ENCODE peak calls at places on chromosome 22, in nine cellular contexts. G is coronary artery, E is A549, U is brain microvascular endothelial cell, J is endothelial cell of umbilical vein, T is choroid plexus epithelial cell, M is ovary, O is lower lobe of right lung, D is Caco-2. Q is an unnamed sample.

GRCh38 chr22:20624161-20624616 is 116.8 kb downstream of the MED15 start:
- DNase-seq in M (no peak), G (no peak), E (no peak), U (peak; percentile 14), D (no peak), O (no peak), T (peak; percentile 8), J (no peak), Q (no peak)

GRCh38 chr22:48887394-48888332 is 940.0 kb downstream of the BRD1 start:
- DNase-seq in U (no peak), J (no peak), O (no peak), D (no peak), T (no peak), E (no peak), M (no peak), G (peak; percentile 4), Q (no peak)

GRCh38 chr22:49969751-49970527 is 9.4 kb downstream of the PIM3 start:
- DNase-seq in M (peak; percentile 45), T (no peak), U (no peak), G (peak; percentile 76), J (no peak), O (peak; percentile 47), D (no peak), E (no peak), Q (no peak)

GRCh38 chr22:42296381-42296853 is 26.0 kb upstream of the TCF20 start:
- DNase-seq in G (no peak), J (no peak), D (no peak), E (no peak), O (no peak), T (no peak), M (peak; percentile 53), U (no peak), Q (no peak)

GRCh38 chr22:50711446-50712340 is 26.3 kb upstream of the ACR start:
- DNase-seq in D (no peak), G (no peak), J (no peak), O (peak; percentile 34), U (no peak), T (no peak), M (no peak), E (no peak), Q (peak; percentile 26)

GRCh38 chr22:37669586-37669985 is 5.8 kb upstream of the LGALS1 start:
- DNase-seq in O (no peak), T (no peak), D (no peak), U (no peak), G (no peak), M (no peak), E (no peak), J (no peak), Q (peak; percentile 73)

GRCh38 chr22:24592144-24592845 is 578 bp downstream of the LRRC75B start:
- DNase-seq in O (no peak), E (no peak), T (peak; percentile 20), G (peak; percentile 75), D (no peak), J (peak; percentile 8), M (peak; percentile 68), U (no peak), Q (peak; percentile 18)

GRCh38 chr22:48517039-48518030 is 1310.3 kb downstream of the BRD1 start:
- DNase-seq in O (no peak), D (no peak), M (no peak), G (no peak), J (no peak), T (no peak), E (peak; percentile 11), U (no peak), Q (no peak)

GRCh38 chr22:44584256-44584902 is 86.3 kb upstream of the RTL6 start:
- DNase-seq in J (no peak), U (no peak), T (no peak), O (peak; percentile 23), M (peak; percentile 22), G (peak; percentile 65), E (no peak), D (peak; percentile 12), Q (no peak)

GRCh38 chr22:37563153-37564081 is 3.1 kb downstream of the CDC42EP1 start:
- DNase-seq in T (peak; percentile 98), J (peak; percentile 93), O (peak; percentile 69), G (peak; percentile 92), M (peak; percentile 79), U (peak; percentile 96), D (peak; percentile 79), E (peak; percentile 73), Q (peak; percentile 91)

GRCh38 chr22:30247561-30247960 is 1.0 kb upstream of the LIF start:
- DNase-seq in J (no peak), T (no peak), U (no peak), D (no peak), O (no peak), E (no peak), M (no peak), G (no peak), Q (no peak)
- H3K4me3 ChIP-seq in J (no peak overlapping the region), T (no peak overlapping the region), U (peak overlapping the region; percentile 88), D (no peak overlapping the region), O (no peak overlapping the region), E (no peak overlapping the region), M (no peak overlapping the region), G (no peak overlapping the region), Q (no peak overlapping the region)

DNA sequence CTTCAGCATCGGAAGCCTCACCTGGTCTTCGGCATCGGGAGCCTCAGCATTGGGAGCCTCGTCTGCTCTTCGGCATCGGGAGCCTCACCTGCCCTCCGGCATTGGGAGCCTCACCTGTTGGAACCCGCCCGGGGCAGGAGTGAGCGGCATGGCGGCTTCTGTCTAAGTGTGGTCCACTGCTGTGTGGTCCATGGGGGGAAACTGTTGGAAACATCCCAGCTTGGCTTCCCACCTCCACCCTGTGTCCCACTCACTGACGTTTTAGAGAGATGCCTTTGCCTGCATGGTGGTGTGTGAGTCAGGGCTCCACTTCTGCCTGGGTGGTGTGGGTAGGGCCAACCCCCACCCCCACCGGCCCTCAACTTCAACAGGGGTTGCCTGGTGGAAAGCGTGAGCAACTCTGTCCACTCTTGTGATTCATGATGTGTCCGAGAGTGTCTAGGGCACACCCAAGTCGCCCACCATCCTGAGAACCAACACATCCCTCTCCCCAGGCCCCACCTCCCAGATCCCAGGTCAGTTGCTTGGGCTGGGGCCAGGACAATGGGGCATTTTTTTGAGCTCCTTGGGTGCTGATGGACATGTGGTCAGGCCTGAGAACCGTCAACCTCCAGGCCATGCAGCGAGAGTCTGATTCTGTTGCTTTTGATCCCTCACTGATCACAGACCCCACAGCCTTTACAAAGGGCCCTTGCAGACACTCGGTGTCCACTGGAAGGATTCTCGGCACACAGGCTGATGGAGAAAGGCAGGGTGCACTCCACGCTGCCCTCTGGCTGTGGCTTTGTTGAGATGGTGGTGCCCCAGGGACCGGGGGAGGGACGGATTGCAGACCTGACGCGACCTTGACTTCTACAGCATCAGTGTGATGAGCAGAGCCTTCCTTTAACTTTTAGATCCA is 406.7 kb downstream of the TBC1D22A start:
- DNase-seq in T (peak; percentile 21), D (peak; percentile 39), M (peak; percentile 33), J (peak; percentile 11), U (no peak), E (peak; percentile 11), O (peak; percentile 14), G (peak; percentile 65), Q (peak; percentile 13)
- TF ChIP-seq CTCF in T (peak; percentile 60), D (no peak), M (no peak), J (peak; percentile 24), U (peak; percentile 53), E (no peak), O (no peak), G (no peak), Q (peak; percentile 37)

DNA sequence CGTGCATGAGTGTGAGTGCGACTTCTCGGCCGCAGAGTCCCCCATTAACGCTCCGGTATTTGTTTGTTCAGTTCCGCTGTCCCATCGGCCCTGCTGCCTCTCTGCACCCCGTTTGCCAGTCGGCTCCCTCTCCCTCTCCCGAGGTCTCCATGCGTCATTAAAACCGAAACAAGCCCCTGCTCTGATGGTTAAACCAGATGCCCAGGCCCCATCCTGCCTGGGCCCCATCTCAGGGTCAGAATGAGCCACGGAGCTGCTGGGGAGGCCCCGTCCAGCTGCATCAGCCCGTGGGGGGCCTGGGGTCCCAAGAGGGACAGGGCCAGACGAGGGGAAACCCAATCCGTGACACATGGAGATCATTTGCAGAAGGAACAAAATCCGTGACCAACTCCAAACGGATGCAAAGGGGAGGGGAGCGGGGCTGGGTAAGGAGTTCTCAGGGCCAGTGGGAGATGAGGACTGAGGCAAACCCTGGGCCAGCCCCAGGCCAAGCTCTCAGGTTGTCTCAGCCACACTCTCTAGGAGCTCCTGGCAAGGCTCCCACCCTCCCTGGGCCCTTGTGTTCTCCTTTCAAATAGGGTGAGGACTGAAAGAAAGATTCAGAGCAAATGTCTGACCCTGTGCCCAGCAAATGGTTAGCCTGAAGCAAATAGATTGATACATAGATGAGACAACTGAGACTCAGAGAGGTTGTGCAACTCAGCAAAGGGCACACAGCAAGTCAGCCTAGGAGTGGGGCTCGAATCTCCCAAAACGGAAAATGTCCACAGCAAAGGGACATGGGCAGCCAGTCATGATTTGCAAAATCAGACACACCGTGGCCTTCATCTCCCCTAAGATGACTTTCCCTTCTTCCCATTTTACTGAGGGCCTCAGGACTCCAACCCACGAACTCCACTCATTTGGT is 162.1 kb downstream of the MN1 start:
- DNase-seq in M (no peak), D (no peak), T (no peak), J (no peak), E (no peak), G (no peak), U (no peak), O (no peak), Q (no peak)
- H3K4me3 ChIP-seq in M (no peak overlapping the region), D (no peak overlapping the region), T (no peak overlapping the region), J (no peak overlapping the region), E (no peak overlapping the region), G (no peak overlapping the region), U (no peak overlapping the region), O (no peak overlapping the region), Q (no peak overlapping the region)

GRCh38 chr22:39511226-39511625 is 9.1 kb upstream of the ATF4 start:
- DNase-seq in O (no peak), T (no peak), E (no peak), J (no peak), D (no peak), M (no peak), U (no peak), G (no peak), Q (no peak)

GRCh38 chr22:39513791-39514190 is 6.6 kb upstream of the ATF4 start:
- DNase-seq in M (no peak), G (no peak), U (no peak), O (no peak), T (no peak), E (no peak), D (no peak), J (no peak), Q (no peak)

GRCh38 chr22:39508393-39508792 is 6.3 kb downstream of the MIEF1 start:
- DNase-seq in O (no peak), E (no peak), D (no peak), U (no peak), G (no peak), M (no peak), J (no peak), T (no peak), Q (no peak)

GRCh38 chr22:39512026-39512425 is 8.3 kb upstream of the ATF4 start:
- DNase-seq in J (no peak), D (no peak), O (no peak), T (no peak), M (no peak), G (no peak), E (no peak), U (no peak), Q (no peak)

DNA sequence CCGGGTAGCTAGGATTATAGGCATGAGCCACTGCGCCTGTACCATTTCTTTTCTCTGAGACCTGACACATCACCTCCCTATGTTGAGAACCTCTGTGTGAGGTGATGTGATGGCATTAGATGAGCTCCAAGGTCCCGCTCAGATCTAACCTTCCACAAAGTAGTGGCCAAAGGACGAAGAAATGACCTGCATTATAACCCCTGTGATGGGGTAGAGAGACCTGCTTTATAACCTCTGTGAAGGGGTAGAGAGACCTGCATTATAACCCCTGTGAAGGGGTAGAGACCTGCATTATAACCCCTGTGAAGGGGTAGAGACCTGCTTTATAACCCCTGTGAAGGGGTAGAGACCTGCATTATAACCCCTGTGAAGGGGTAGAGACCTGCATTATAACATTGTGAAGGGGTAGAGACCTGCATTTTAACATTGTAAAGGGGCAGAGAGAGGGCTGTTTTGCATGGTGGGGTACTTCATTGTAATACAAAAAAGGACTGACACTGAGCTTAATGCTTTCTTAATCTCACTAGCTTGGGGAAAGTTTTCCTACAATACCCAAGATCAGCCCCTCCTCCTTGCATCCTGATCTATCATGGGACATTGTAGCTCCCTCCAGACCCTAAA is 8.5 kb downstream of the MIEF1 start:
- DNase-seq in E (no peak), T (no peak), G (no peak), D (no peak), M (no peak), J (no peak), O (no peak), U (no peak), Q (no peak)
- TF ChIP-seq CTCF in E (no peak), T (no peak), G (no peak), D (no peak), M (no peak), J (no peak), O (no peak), U (no peak), Q (no peak)

Q was measured in fibroblast of villous mesenchyme.